ENCODE peak calls at places on chromosomes 13 and 19, in six cellular contexts. One of them, this sample, is unnamed.

GRCh38 chr19:58003153-58003828 is 671 bp upstream of the ZNF606 start:
- DNase-seq in A172: no peak
- DNase-seq in putamen: no peak
- DNase-seq in activated CD4-positive, alpha-beta T cell treated with anti-CD3 and anti-CD28 coated beads for 48 hours: no peak
- DNase-seq in T-helper 2 cell: no peak
- DNase-seq in stimulated activated CD4-positive, alpha-beta T cell treated with anti-CD3 and anti-CD28 coated beads, Interleukin-1b, Interleukin-23, amount 100 ng/mL, for 1 hour: no peak
- DNase-seq in this sample: no peak

GRCh38 chr13:29886446-29886845 is 36.0 kb upstream of the UBL3 start:
- DNase-seq in A172: no peak
- DNase-seq in putamen: no peak
- DNase-seq in activated CD4-positive, alpha-beta T cell treated with anti-CD3 and anti-CD28 coated beads for 48 hours: peak; percentile 82
- DNase-seq in T-helper 2 cell: peak; percentile 4
- DNase-seq in stimulated activated CD4-positive, alpha-beta T cell treated with anti-CD3 and anti-CD28 coated beads, Interleukin-1b, Interleukin-23, amount 100 ng/mL, for 1 hour: no peak
- DNase-seq in this sample: no peak

GRCh38 chr19:18470153-18470552 is 32.2 kb upstream of the ISYNA1 start:
- DNase-seq in A172: no peak
- DNase-seq in putamen: no peak
- DNase-seq in activated CD4-positive, alpha-beta T cell treated with anti-CD3 and anti-CD28 coated beads for 48 hours: peak; percentile 21
- DNase-seq in T-helper 2 cell: no peak
- DNase-seq in stimulated activated CD4-positive, alpha-beta T cell treated with anti-CD3 and anti-CD28 coated beads, Interleukin-1b, Interleukin-23, amount 100 ng/mL, for 1 hour: no peak
- DNase-seq in this sample: peak; percentile 69

GRCh38 chr13:31204592-31204991 is 4.8 kb downstream of the B3GLCT start:
- DNase-seq in A172: peak; percentile 76
- DNase-seq in putamen: no peak
- DNase-seq in activated CD4-positive, alpha-beta T cell treated with anti-CD3 and anti-CD28 coated beads for 48 hours: peak; percentile 24
- DNase-seq in T-helper 2 cell: no peak
- DNase-seq in stimulated activated CD4-positive, alpha-beta T cell treated with anti-CD3 and anti-CD28 coated beads, Interleukin-1b, Interleukin-23, amount 100 ng/mL, for 1 hour: no peak
- DNase-seq in this sample: peak; percentile 55

GRCh38 chr19:579111-579841 is 6.9 kb downstream of the BSG start:
- DNase-seq in A172: no peak
- DNase-seq in putamen: no peak
- DNase-seq in activated CD4-positive, alpha-beta T cell treated with anti-CD3 and anti-CD28 coated beads for 48 hours: no peak
- DNase-seq in T-helper 2 cell: no peak
- DNase-seq in stimulated activated CD4-positive, alpha-beta T cell treated with anti-CD3 and anti-CD28 coated beads, Interleukin-1b, Interleukin-23, amount 100 ng/mL, for 1 hour: no peak
- DNase-seq in this sample: no peak

GRCh38 chr19:33767898-33768413 is 28.7 kb upstream of the KCTD15 start:
- DNase-seq in A172: peak; percentile 29
- DNase-seq in putamen: no peak
- DNase-seq in activated CD4-positive, alpha-beta T cell treated with anti-CD3 and anti-CD28 coated beads for 48 hours: peak; percentile 32
- DNase-seq in T-helper 2 cell: no peak
- DNase-seq in stimulated activated CD4-positive, alpha-beta T cell treated with anti-CD3 and anti-CD28 coated beads, Interleukin-1b, Interleukin-23, amount 100 ng/mL, for 1 hour: no peak
- DNase-seq in this sample: peak; percentile 49

GRCh38 chr13:113904411-113904810 is 40.5 kb upstream of the GAS6 start:
- DNase-seq in A172: no peak
- DNase-seq in putamen: peak; percentile 26
- DNase-seq in activated CD4-positive, alpha-beta T cell treated with anti-CD3 and anti-CD28 coated beads for 48 hours: peak; percentile 44
- DNase-seq in T-helper 2 cell: no peak
- DNase-seq in stimulated activated CD4-positive, alpha-beta T cell treated with anti-CD3 and anti-CD28 coated beads, Interleukin-1b, Interleukin-23, amount 100 ng/mL, for 1 hour: no peak
- DNase-seq in this sample: no peak

GRCh38 chr19:35294859-35295258 is 2.9 kb downstream of the MAG start:
- DNase-seq in A172: no peak
- DNase-seq in putamen: no peak
- DNase-seq in activated CD4-positive, alpha-beta T cell treated with anti-CD3 and anti-CD28 coated beads for 48 hours: no peak
- DNase-seq in T-helper 2 cell: no peak
- DNase-seq in stimulated activated CD4-positive, alpha-beta T cell treated with anti-CD3 and anti-CD28 coated beads, Interleukin-1b, Interleukin-23, amount 100 ng/mL, for 1 hour: no peak
- DNase-seq in this sample: no peak

GRCh38 chr13:102367836-102368235 is 34.0 kb downstream of the FGF14 start:
- DNase-seq in A172: no peak
- DNase-seq in putamen: no peak
- DNase-seq in activated CD4-positive, alpha-beta T cell treated with anti-CD3 and anti-CD28 coated beads for 48 hours: no peak
- DNase-seq in T-helper 2 cell: no peak
- DNase-seq in stimulated activated CD4-positive, alpha-beta T cell treated with anti-CD3 and anti-CD28 coated beads, Interleukin-1b, Interleukin-23, amount 100 ng/mL, for 1 hour: no peak
- DNase-seq in this sample: no peak

GRCh38 chr19:19224852-19225494 is 13.2 kb downstream of the NCAN start:
- DNase-seq in A172: no peak
- DNase-seq in putamen: no peak
- DNase-seq in activated CD4-positive, alpha-beta T cell treated with anti-CD3 and anti-CD28 coated beads for 48 hours: peak; percentile 82
- DNase-seq in T-helper 2 cell: peak; percentile 58
- DNase-seq in stimulated activated CD4-positive, alpha-beta T cell treated with anti-CD3 and anti-CD28 coated beads, Interleukin-1b, Interleukin-23, amount 100 ng/mL, for 1 hour: peak; percentile 50
- DNase-seq in this sample: peak; percentile 97

GRCh38 chr13:112103971-112104872 is 37.3 kb downstream of the SOX1 start:
- DNase-seq in A172: no peak
- DNase-seq in putamen: peak; percentile 17
- DNase-seq in activated CD4-positive, alpha-beta T cell treated with anti-CD3 and anti-CD28 coated beads for 48 hours: no peak
- DNase-seq in T-helper 2 cell: no peak
- DNase-seq in stimulated activated CD4-positive, alpha-beta T cell treated with anti-CD3 and anti-CD28 coated beads, Interleukin-1b, Interleukin-23, amount 100 ng/mL, for 1 hour: no peak
- DNase-seq in this sample: no peak

GRCh38 chr13:46613409-46614049 is 60.6 kb downstream of the LRCH1 start:
- DNase-seq in A172: no peak
- DNase-seq in putamen: no peak
- DNase-seq in activated CD4-positive, alpha-beta T cell treated with anti-CD3 and anti-CD28 coated beads for 48 hours: no peak
- DNase-seq in T-helper 2 cell: no peak
- DNase-seq in stimulated activated CD4-positive, alpha-beta T cell treated with anti-CD3 and anti-CD28 coated beads, Interleukin-1b, Interleukin-23, amount 100 ng/mL, for 1 hour: no peak
- DNase-seq in this sample: no peak

GRCh38 chr13:110714798-110715394 is 1.4 kb downstream of the ING1 start:
- DNase-seq in A172: no peak
- DNase-seq in putamen: peak; percentile 60
- DNase-seq in activated CD4-positive, alpha-beta T cell treated with anti-CD3 and anti-CD28 coated beads for 48 hours: peak; percentile 55
- DNase-seq in T-helper 2 cell: peak; percentile 8
- DNase-seq in stimulated activated CD4-positive, alpha-beta T cell treated with anti-CD3 and anti-CD28 coated beads, Interleukin-1b, Interleukin-23, amount 100 ng/mL, for 1 hour: peak; percentile 9
- DNase-seq in this sample: no peak

GRCh38 chr19:17423429-17424208 is 3.8 kb downstream of the MVB12A start:
- DNase-seq in A172: no peak
- DNase-seq in putamen: no peak
- DNase-seq in activated CD4-positive, alpha-beta T cell treated with anti-CD3 and anti-CD28 coated beads for 48 hours: no peak
- DNase-seq in T-helper 2 cell: no peak
- DNase-seq in stimulated activated CD4-positive, alpha-beta T cell treated with anti-CD3 and anti-CD28 coated beads, Interleukin-1b, Interleukin-23, amount 100 ng/mL, for 1 hour: no peak
- DNase-seq in this sample: no peak

GRCh38 chr19:41376998-41377365 is 649 bp downstream of the TMEM91 start:
- DNase-seq in A172: no peak
- DNase-seq in putamen: no peak
- DNase-seq in activated CD4-positive, alpha-beta T cell treated with anti-CD3 and anti-CD28 coated beads for 48 hours: peak; percentile 36
- DNase-seq in T-helper 2 cell: no peak
- DNase-seq in stimulated activated CD4-positive, alpha-beta T cell treated with anti-CD3 and anti-CD28 coated beads, Interleukin-1b, Interleukin-23, amount 100 ng/mL, for 1 hour: no peak
- DNase-seq in this sample: no peak

GRCh38 chr13:113226873-113227272 is 17.5 kb downstream of the CUL4A start:
- DNase-seq in A172: no peak
- DNase-seq in putamen: no peak
- DNase-seq in activated CD4-positive, alpha-beta T cell treated with anti-CD3 and anti-CD28 coated beads for 48 hours: no peak
- DNase-seq in T-helper 2 cell: no peak
- DNase-seq in stimulated activated CD4-positive, alpha-beta T cell treated with anti-CD3 and anti-CD28 coated beads, Interleukin-1b, Interleukin-23, amount 100 ng/mL, for 1 hour: no peak
- DNase-seq in this sample: no peak

GRCh38 chr19:45866400-45867176 is 2.5 kb downstream of the FOXA3 start:
- DNase-seq in A172: no peak
- DNase-seq in putamen: no peak
- DNase-seq in activated CD4-positive, alpha-beta T cell treated with anti-CD3 and anti-CD28 coated beads for 48 hours: no peak
- DNase-seq in T-helper 2 cell: no peak
- DNase-seq in stimulated activated CD4-positive, alpha-beta T cell treated with anti-CD3 and anti-CD28 coated beads, Interleukin-1b, Interleukin-23, amount 100 ng/mL, for 1 hour: no peak
- DNase-seq in this sample: no peak

GRCh38 chr19:791605-792360 is 5.5 kb upstream of the PTBP1 start:
- DNase-seq in A172: no peak
- DNase-seq in putamen: no peak
- DNase-seq in activated CD4-positive, alpha-beta T cell treated with anti-CD3 and anti-CD28 coated beads for 48 hours: no peak
- DNase-seq in T-helper 2 cell: no peak
- DNase-seq in stimulated activated CD4-positive, alpha-beta T cell treated with anti-CD3 and anti-CD28 coated beads, Interleukin-1b, Interleukin-23, amount 100 ng/mL, for 1 hour: no peak
- DNase-seq in this sample: peak; percentile 96

GRCh38 chr19:54427586-54427985 is 12.3 kb downstream of the TTYH1 start:
- DNase-seq in A172: no peak
- DNase-seq in putamen: no peak
- DNase-seq in activated CD4-positive, alpha-beta T cell treated with anti-CD3 and anti-CD28 coated beads for 48 hours: no peak
- DNase-seq in T-helper 2 cell: no peak
- DNase-seq in stimulated activated CD4-positive, alpha-beta T cell treated with anti-CD3 and anti-CD28 coated beads, Interleukin-1b, Interleukin-23, amount 100 ng/mL, for 1 hour: no peak
- DNase-seq in this sample: no peak